ENCODE peak calls at places on chromosomes 11 and 22, in seven cellular contexts. S, U, Q, P, Z, Y and G are unnamed samples.

GRCh38 chr11:78202733-78203167 is 14.0 kb downstream of the USP35 start:
- DNase-seq in S (peak; percentile 95), U (no peak), Q (no peak), P (no peak), Z (no peak), Y (no peak), G (no peak)

GRCh38 chr11:17496406-17496805 is 19.8 kb upstream of the ABCC8 start:
- DNase-seq in S (no peak), U (no peak), Q (no peak), P (no peak), Z (no peak), Y (no peak), G (no peak)

GRCh38 chr11:119156496-119156895 is 7.6 kb downstream of the ABCG4 start:
- DNase-seq in S (no peak), U (no peak), Q (no peak), P (no peak), Z (no peak), Y (no peak), G (no peak)

GRCh38 chr11:27317751-27318150 is 45.3 kb downstream of the CCDC34 start:
- DNase-seq in S (no peak), U (no peak), Q (peak; percentile 15), P (no peak), Z (no peak), Y (no peak), G (no peak)

GRCh38 chr22:20563464-20563906 is 56.1 kb downstream of the MED15 start:
- DNase-seq in S (no peak), U (no peak), Q (no peak), P (no peak), Z (no peak), Y (no peak), G (no peak)

GRCh38 chr11:93193721-93194120 is 4.1 kb downstream of the SLC36A4 start:
- DNase-seq in S (no peak), U (no peak), Q (no peak), P (no peak), Z (no peak), Y (no peak), G (no peak)

GRCh38 chr11:94740083-94740974 is 27.8 kb upstream of the AMOTL1 start:
- DNase-seq in S (no peak), U (peak; percentile 89), Q (no peak), P (peak; percentile 75), Z (no peak), Y (no peak), G (peak; percentile 70)

GRCh38 chr11:71130106-71130505 is 122.3 kb downstream of the SHANK2 start:
- DNase-seq in S (no peak), U (no peak), Q (no peak), P (no peak), Z (no peak), Y (no peak), G (no peak)

GRCh38 chr11:86932942-86933875 is 22.0 kb downstream of the FZD4 start:
- DNase-seq in S (no peak), U (no peak), Q (no peak), P (no peak), Z (no peak), Y (no peak), G (no peak)

GRCh38 chr22:34688825-34689224 is 377.1 kb upstream of the ISX start:
- DNase-seq in S (no peak), U (no peak), Q (no peak), P (no peak), Z (no peak), Y (no peak), G (peak; percentile 3)

GRCh38 chr22:43654271-43654670 is 157.8 kb downstream of the EFCAB6 start:
- DNase-seq in S (no peak), U (no peak), Q (no peak), P (no peak), Z (no peak), Y (no peak), G (no peak)

GRCh38 chr11:68751331-68751856 is at the start of gene TESMIN:
- DNase-seq in S (peak; percentile 53), U (peak; percentile 99), Q (peak; percentile 64), P (peak; percentile 99), Z (peak; percentile 32), Y (peak; percentile 95), G (peak; percentile 94)

GRCh38 chr11:116515666-116516184 is 257.1 kb downstream of the BUD13 start:
- DNase-seq in S (no peak), U (no peak), Q (no peak), P (peak; percentile 43), Z (no peak), Y (peak; percentile 37), G (no peak)

GRCh38 chr22:22037740-22038139 is 55.2 kb upstream of the TOP3B start:
- DNase-seq in S (peak; percentile 12), U (no peak), Q (no peak), P (no peak), Z (no peak), Y (no peak), G (no peak)

GRCh38 chr11:67372993-67373915 is at the start of gene CLCF1:
- DNase-seq in S (no peak), U (peak; percentile 90), Q (no peak), P (peak; percentile 75), Z (no peak), Y (peak; percentile 73), G (peak; percentile 83)

GRCh38 chr22:44566911-44567310 is 68.9 kb upstream of the RTL6 start:
- DNase-seq in S (no peak), U (no peak), Q (no peak), P (no peak), Z (no peak), Y (no peak), G (no peak)

GRCh38 chr11:100876826-100877545 is 189.9 kb downstream of the ARHGAP42 start:
- DNase-seq in S (no peak), U (no peak), Q (no peak), P (no peak), Z (no peak), Y (no peak), G (peak; percentile 28)

GRCh38 chr11:131370090-131370751 is at the start of gene NTM:
- DNase-seq in S (no peak), U (peak; percentile 57), Q (no peak), P (no peak), Z (no peak), Y (peak; percentile 44), G (peak; percentile 34)

GRCh38 chr11:8728566-8728965 is 46.0 kb downstream of the RPL27A start:
- DNase-seq in S (no peak), U (no peak), Q (no peak), P (no peak), Z (no peak), Y (no peak), G (no peak)

GRCh38 chr22:24482586-24482985 is 12.5 kb upstream of the UPB1 start:
- DNase-seq in S (no peak), U (no peak), Q (no peak), P (no peak), Z (no peak), Y (no peak), G (no peak)

DNA sequence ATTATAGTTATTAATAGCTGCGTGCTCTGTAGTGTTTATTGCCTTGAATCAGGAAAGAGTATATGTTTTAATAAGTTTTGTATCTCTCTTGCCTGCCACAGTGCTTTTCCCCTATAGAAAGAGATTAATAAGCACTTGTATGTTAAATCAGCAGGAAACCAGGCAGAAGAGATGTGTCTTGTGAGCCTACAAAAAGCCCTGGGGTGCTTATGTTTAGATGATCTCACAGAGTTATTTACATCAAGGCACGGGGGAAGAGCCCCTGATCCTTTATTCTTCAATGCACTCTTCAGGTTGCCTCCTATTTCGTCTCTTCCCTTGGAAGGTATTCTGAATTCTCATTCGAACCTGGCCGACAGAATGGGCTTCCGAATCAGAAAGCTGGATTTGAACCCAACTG is 183.0 kb downstream of the MAML2 start:
- DNase-seq in S (no peak), U (no peak), Q (no peak), P (no peak), Z (no peak), Y (no peak), G (no peak)
- H3K4me3 ChIP-seq in S (no peak overlapping the region), U (no peak overlapping the region), Q (no peak overlapping the region), P (no peak overlapping the region), Z (no peak overlapping the region), Y (no peak overlapping the region), G (no peak overlapping the region)

DNA sequence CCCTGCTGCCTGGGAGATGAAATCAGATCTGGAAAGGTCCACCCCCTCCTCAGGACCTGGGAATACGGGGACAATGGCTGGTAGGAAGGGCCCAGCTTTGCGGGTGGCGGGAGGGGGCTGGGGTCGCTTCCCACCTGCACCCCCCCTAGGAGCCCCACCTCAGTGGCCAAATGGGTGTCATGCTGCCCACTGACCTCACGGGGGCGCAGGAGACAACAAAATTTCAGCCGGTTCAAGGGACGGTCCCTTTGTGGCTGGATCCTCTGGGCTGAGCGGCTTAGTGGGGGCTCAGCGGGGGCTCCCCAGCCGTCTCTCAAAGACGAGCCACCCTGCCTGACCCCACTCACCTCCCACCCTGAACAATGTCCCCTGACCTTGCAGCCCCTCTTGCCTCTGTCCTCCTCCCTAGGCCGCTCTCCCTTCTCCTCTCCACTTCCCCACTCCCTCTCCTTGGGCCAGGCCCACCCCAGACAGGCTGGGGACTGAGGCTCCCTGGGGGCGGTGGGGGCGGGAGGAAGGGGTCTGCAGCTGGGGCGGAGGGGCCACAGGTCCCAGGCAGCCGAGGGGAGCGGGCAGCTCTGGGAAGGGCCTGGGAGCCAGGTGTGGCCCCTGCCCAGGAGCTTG is 39.3 kb upstream of the H19 start:
- DNase-seq in S (no peak), U (no peak), Q (no peak), P (no peak), Z (no peak), Y (no peak), G (no peak)
- TF ChIP-seq POLR2AphosphoS5 in S (no peak), U (no peak), Q (no peak), P (no peak), Z (no peak), Y (no peak), G (no peak)

DNA sequence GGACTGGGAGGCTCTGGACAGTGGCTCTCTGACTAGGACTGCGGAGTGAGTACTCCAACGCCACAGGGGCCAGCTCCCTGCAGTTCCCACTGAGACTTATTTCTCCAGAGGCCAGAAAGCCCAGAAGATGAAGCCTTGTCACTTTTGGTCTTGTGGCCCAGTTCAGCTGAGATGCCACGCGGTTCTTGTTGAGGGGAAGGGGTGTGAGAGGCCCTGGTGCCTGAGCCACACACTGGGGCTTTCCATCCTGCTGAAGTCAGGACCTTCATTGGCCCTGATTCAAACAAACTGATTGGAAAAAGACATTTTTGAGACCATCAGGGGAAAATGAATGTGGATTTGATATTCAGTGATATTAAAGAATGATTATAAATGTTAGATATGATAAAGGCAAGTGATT is 73.6 kb downstream of the UBASH3B start:
- DNase-seq in S (no peak), U (no peak), Q (no peak), P (no peak), Z (no peak), Y (no peak), G (no peak)
- H3K4me1 ChIP-seq in S (peaks cover 23% of the 10 kb centered on the region), U (peaks cover 10% of the 10 kb centered on the region), Q (no peaks in the 10 kb centered on the region), P (peaks cover 4% of the 10 kb centered on the region), Z (peaks cover 12% of the 10 kb centered on the region), Y (no peaks in the 10 kb centered on the region), G (peaks cover 12% of the 10 kb centered on the region)

GRCh38 chr11:46346886-46347636 is at the start of gene DGKZ:
- DNase-seq in S (peak; percentile 66), U (peak; percentile 100), Q (peak; percentile 35), P (peak; percentile 98), Z (no peak), Y (peak; percentile 92), G (peak; percentile 80)

GRCh38 chr11:46343520-46343919 is 3.7 kb upstream of the DGKZ start:
- DNase-seq in S (peak; percentile 50), U (no peak), Q (no peak), P (no peak), Z (no peak), Y (no peak), G (peak; percentile 56)

GRCh38 chr11:46345881-46346484 is 1.3 kb upstream of the DGKZ start:
- DNase-seq in S (no peak), U (no peak), Q (no peak), P (no peak), Z (no peak), Y (no peak), G (no peak)

GRCh38 chr11:46347637-46348311 is 511 bp downstream of the DGKZ start:
- DNase-seq in S (no peak), U (peak; percentile 63), Q (no peak), P (no peak), Z (no peak), Y (no peak), G (no peak)

GRCh38 chr11:46345131-46345597 is 2.1 kb upstream of the DGKZ start:
- DNase-seq in S (no peak), U (no peak), Q (no peak), P (no peak), Z (no peak), Y (no peak), G (peak; percentile 69)
- H3K4me3 ChIP-seq in S (no peak overlapping the region), U (no peak overlapping the region), Q (no peak overlapping the region), P (no peak overlapping the region), Z (no peak overlapping the region), Y (peak overlapping the region; percentile 93), G (peak overlapping the region; percentile 55)